ENCODE peak calls at places on chromosomes 5 and 9, in nine cellular contexts. One of them, this sample, is unnamed.

GRCh38 chr9:30932226-30932625 is 1452.2 kb upstream of the ACO1 start:
- DNase-seq in HepG2: no peak
- DNase-seq in breast epithelium: peak; percentile 44
- DNase-seq in HCT116: peak; percentile 0
- DNase-seq in SK-N-MC: no peak
- DNase-seq in suprapubic skin: no peak
- DNase-seq in prostate gland: no peak
- DNase-seq in GM12891: no peak
- DNase-seq in stomach: no peak
- DNase-seq in this sample: no peak

GRCh38 chr5:163509288-163510040 is 4.0 kb downstream of the MAT2B start:
- DNase-seq in GM12891: no peak
- DNase-seq in HepG2: peak; percentile 75
- DNase-seq in SK-N-MC: no peak
- DNase-seq in breast epithelium: no peak
- DNase-seq in HCT116: no peak
- DNase-seq in stomach: peak; percentile 31
- DNase-seq in prostate gland: peak; percentile 38
- DNase-seq in suprapubic skin: no peak
- DNase-seq in this sample: no peak

GRCh38 chr9:114613087-114613486 is 2.0 kb downstream of the TMEM268 start:
- DNase-seq in SK-N-MC: no peak
- DNase-seq in breast epithelium: no peak
- DNase-seq in prostate gland: peak; percentile 29
- DNase-seq in suprapubic skin: no peak
- DNase-seq in stomach: no peak
- DNase-seq in HepG2: no peak
- DNase-seq in HCT116: no peak
- DNase-seq in GM12891: no peak
- DNase-seq in this sample: no peak

GRCh38 chr5:174829511-174829864 is 105.1 kb downstream of the MSX2 start:
- DNase-seq in breast epithelium: no peak
- DNase-seq in prostate gland: no peak
- DNase-seq in HCT116: no peak
- DNase-seq in HepG2: no peak
- DNase-seq in SK-N-MC: no peak
- DNase-seq in GM12891: no peak
- DNase-seq in suprapubic skin: no peak
- DNase-seq in stomach: no peak
- DNase-seq in this sample: no peak

GRCh38 chr9:130246126-130246525 is 19.4 kb upstream of the HMCN2 start:
- DNase-seq in HepG2: no peak
- DNase-seq in prostate gland: no peak
- DNase-seq in breast epithelium: no peak
- DNase-seq in GM12891: no peak
- DNase-seq in suprapubic skin: peak; percentile 22
- DNase-seq in stomach: no peak
- DNase-seq in HCT116: no peak
- DNase-seq in SK-N-MC: no peak
- DNase-seq in this sample: no peak

GRCh38 chr5:160260881-160261815 is 31.8 kb downstream of the FABP6 start:
- DNase-seq in suprapubic skin: no peak
- DNase-seq in breast epithelium: no peak
- DNase-seq in HCT116: no peak
- DNase-seq in HepG2: peak; percentile 50
- DNase-seq in stomach: peak; percentile 74
- DNase-seq in GM12891: no peak
- DNase-seq in prostate gland: no peak
- DNase-seq in SK-N-MC: no peak
- DNase-seq in this sample: no peak

GRCh38 chr5:100827481-100827889 is 75.6 kb downstream of the ST8SIA4 start:
- DNase-seq in HCT116: no peak
- DNase-seq in breast epithelium: no peak
- DNase-seq in HepG2: no peak
- DNase-seq in stomach: no peak
- DNase-seq in prostate gland: no peak
- DNase-seq in SK-N-MC: no peak
- DNase-seq in GM12891: no peak
- DNase-seq in suprapubic skin: no peak
- DNase-seq in this sample: no peak

GRCh38 chr5:10366310-10367297 is 13.1 kb downstream of the MARCHF6 start:
- DNase-seq in GM12891: no peak
- DNase-seq in breast epithelium: no peak
- DNase-seq in stomach: peak; percentile 61
- DNase-seq in SK-N-MC: no peak
- DNase-seq in suprapubic skin: no peak
- DNase-seq in prostate gland: peak; percentile 67
- DNase-seq in HCT116: no peak
- DNase-seq in HepG2: no peak
- DNase-seq in this sample: no peak

GRCh38 chr9:132147839-132148238 is 14.0 kb upstream of the NTNG2 start:
- DNase-seq in breast epithelium: no peak
- DNase-seq in SK-N-MC: no peak
- DNase-seq in suprapubic skin: no peak
- DNase-seq in prostate gland: no peak
- DNase-seq in GM12891: no peak
- DNase-seq in HCT116: no peak
- DNase-seq in stomach: no peak
- DNase-seq in HepG2: no peak
- DNase-seq in this sample: no peak

GRCh38 chr9:116984111-116984510 is 297.0 kb downstream of the TRIM32 start:
- DNase-seq in HepG2: no peak
- DNase-seq in suprapubic skin: no peak
- DNase-seq in stomach: no peak
- DNase-seq in breast epithelium: no peak
- DNase-seq in prostate gland: no peak
- DNase-seq in GM12891: no peak
- DNase-seq in HCT116: no peak
- DNase-seq in SK-N-MC: no peak
- DNase-seq in this sample: no peak

GRCh38 chr5:143796110-143796509 is 15.9 kb upstream of the HMHB1 start:
- DNase-seq in suprapubic skin: no peak
- DNase-seq in HepG2: no peak
- DNase-seq in stomach: no peak
- DNase-seq in GM12891: no peak
- DNase-seq in SK-N-MC: no peak
- DNase-seq in breast epithelium: no peak
- DNase-seq in HCT116: no peak
- DNase-seq in prostate gland: no peak
- DNase-seq in this sample: no peak

GRCh38 chr5:142717582-142718215 is 31.8 kb upstream of the FGF1 start:
- DNase-seq in HepG2: peak; percentile 52
- DNase-seq in prostate gland: peak; percentile 21
- DNase-seq in SK-N-MC: no peak
- DNase-seq in suprapubic skin: no peak
- DNase-seq in breast epithelium: no peak
- DNase-seq in GM12891: no peak
- DNase-seq in HCT116: no peak
- DNase-seq in stomach: no peak
- DNase-seq in this sample: no peak

GRCh38 chr9:79233542-79233941 is 338.2 kb upstream of the TLE4 start:
- DNase-seq in breast epithelium: no peak
- DNase-seq in HCT116: peak; percentile 22
- DNase-seq in GM12891: peak; percentile 8
- DNase-seq in prostate gland: peak; percentile 15
- DNase-seq in suprapubic skin: no peak
- DNase-seq in stomach: no peak
- DNase-seq in HepG2: peak; percentile 33
- DNase-seq in SK-N-MC: no peak
- DNase-seq in this sample: no peak

GRCh38 chr5:143649869-143650268 is 162.1 kb upstream of the HMHB1 start:
- DNase-seq in GM12891: no peak
- DNase-seq in HepG2: no peak
- DNase-seq in SK-N-MC: no peak
- DNase-seq in suprapubic skin: no peak
- DNase-seq in stomach: no peak
- DNase-seq in breast epithelium: no peak
- DNase-seq in HCT116: no peak
- DNase-seq in prostate gland: no peak
- DNase-seq in this sample: no peak

GRCh38 chr5:135651156-135651555 is 72.4 kb upstream of the CXCL14 start:
- DNase-seq in prostate gland: no peak
- DNase-seq in suprapubic skin: no peak
- DNase-seq in breast epithelium: no peak
- DNase-seq in SK-N-MC: no peak
- DNase-seq in stomach: no peak
- DNase-seq in GM12891: no peak
- DNase-seq in HCT116: peak; percentile 10
- DNase-seq in HepG2: no peak
- DNase-seq in this sample: no peak

GRCh38 chr9:119368179-119368578 is 1.1 kb downstream of the BRINP1 start:
- DNase-seq in stomach: no peak
- DNase-seq in prostate gland: no peak
- DNase-seq in HepG2: no peak
- DNase-seq in suprapubic skin: no peak
- DNase-seq in SK-N-MC: no peak
- DNase-seq in HCT116: no peak
- DNase-seq in GM12891: no peak
- DNase-seq in breast epithelium: no peak
- DNase-seq in this sample: no peak

GRCh38 chr9:14107495-14107894 is 206.4 kb downstream of the NFIB start:
- DNase-seq in GM12891: no peak
- DNase-seq in suprapubic skin: no peak
- DNase-seq in prostate gland: no peak
- DNase-seq in breast epithelium: no peak
- DNase-seq in SK-N-MC: no peak
- DNase-seq in HepG2: no peak
- DNase-seq in stomach: no peak
- DNase-seq in HCT116: no peak
- DNase-seq in this sample: no peak

GRCh38 chr9:31135567-31135966 is 1248.9 kb upstream of the ACO1 start:
- DNase-seq in prostate gland: no peak
- DNase-seq in GM12891: no peak
- DNase-seq in SK-N-MC: no peak
- DNase-seq in stomach: no peak
- DNase-seq in HCT116: no peak
- DNase-seq in HepG2: no peak
- DNase-seq in suprapubic skin: no peak
- DNase-seq in breast epithelium: no peak
- DNase-seq in this sample: no peak

GRCh38 chr5:143016777-143017374 is 246.7 kb downstream of the ARHGAP26 start:
- DNase-seq in GM12891: no peak
- DNase-seq in SK-N-MC: peak; percentile 59
- DNase-seq in HepG2: no peak
- DNase-seq in prostate gland: peak; percentile 39
- DNase-seq in suprapubic skin: no peak
- DNase-seq in breast epithelium: no peak
- DNase-seq in stomach: no peak
- DNase-seq in HCT116: no peak
- DNase-seq in this sample: no peak

GRCh38 chr5:158409507-158409906 is 550.6 kb upstream of the CLINT1 start:
- DNase-seq in HepG2: no peak
- DNase-seq in stomach: no peak
- DNase-seq in SK-N-MC: no peak
- DNase-seq in HCT116: no peak
- DNase-seq in GM12891: no peak
- DNase-seq in suprapubic skin: no peak
- DNase-seq in prostate gland: no peak
- DNase-seq in breast epithelium: no peak
- DNase-seq in this sample: no peak

DNA sequence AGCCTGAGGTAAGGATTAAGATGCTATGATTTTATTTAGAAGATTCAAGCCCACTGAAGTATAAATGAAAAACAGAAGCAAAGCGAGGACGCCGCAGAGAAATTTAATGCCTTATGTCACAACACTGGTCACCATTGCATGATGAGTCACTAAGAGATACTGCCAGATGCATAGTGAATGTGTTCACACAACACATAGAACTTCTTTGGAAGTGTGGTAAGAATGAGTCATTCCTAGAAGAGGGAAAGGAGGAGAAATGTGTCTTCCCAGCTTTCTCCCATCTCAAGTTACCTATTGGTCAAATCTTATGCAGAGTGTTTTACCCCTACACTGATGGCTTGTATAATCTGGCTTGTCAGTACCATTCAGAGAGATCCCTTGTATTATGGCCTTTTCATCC is 465.3 kb upstream of the ARRDC3 start:
- DNase-seq in breast epithelium: no peak
- DNase-seq in GM12891: no peak
- DNase-seq in SK-N-MC: no peak
- DNase-seq in HepG2: peak; percentile 2
- DNase-seq in stomach: no peak
- DNase-seq in HCT116: peak; percentile 81
- DNase-seq in suprapubic skin: no peak
- DNase-seq in prostate gland: no peak
- DNase-seq in this sample: no peak
- TF ChIP-seq POLR2AphosphoS5 in breast epithelium: no peak
- TF ChIP-seq POLR2AphosphoS5 in GM12891: no peak
- TF ChIP-seq POLR2AphosphoS5 in SK-N-MC: no peak
- TF ChIP-seq POLR2AphosphoS5 in HepG2: no peak
- TF ChIP-seq POLR2AphosphoS5 in stomach: no peak
- TF ChIP-seq POLR2AphosphoS5 in HCT116: peak; percentile 45
- TF ChIP-seq POLR2AphosphoS5 in suprapubic skin: no peak
- TF ChIP-seq POLR2AphosphoS5 in prostate gland: no peak
- TF ChIP-seq POLR2AphosphoS5 in this sample: no peak

DNA sequence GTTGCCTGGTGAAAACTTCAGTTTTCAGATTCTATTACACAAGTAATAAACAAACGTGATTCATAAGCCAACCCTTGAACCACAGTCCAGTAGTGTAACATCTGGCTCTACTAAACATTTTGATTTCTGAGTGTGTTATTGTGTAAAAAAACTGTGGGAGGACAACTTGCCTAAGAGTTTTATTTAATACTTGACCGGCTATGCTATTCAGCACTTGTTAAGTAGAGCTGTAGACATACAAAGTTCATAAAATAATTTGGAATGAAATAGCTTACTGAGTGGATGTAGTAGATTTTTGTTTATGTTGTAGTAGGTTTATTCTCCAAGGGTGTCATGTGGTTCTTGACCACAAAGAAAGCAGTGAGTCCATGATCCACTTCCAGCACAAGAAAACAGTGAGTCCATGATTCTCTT is 17.4 kb downstream of the LVRN start:
- DNase-seq in breast epithelium: no peak
- DNase-seq in HCT116: no peak
- DNase-seq in prostate gland: no peak
- DNase-seq in HepG2: no peak
- DNase-seq in stomach: no peak
- DNase-seq in GM12891: no peak
- DNase-seq in SK-N-MC: no peak
- DNase-seq in suprapubic skin: no peak
- DNase-seq in this sample: no peak
- TF ChIP-seq POLR2AphosphoS5 in breast epithelium: no peak
- TF ChIP-seq POLR2AphosphoS5 in HCT116: no peak
- TF ChIP-seq POLR2AphosphoS5 in prostate gland: no peak
- TF ChIP-seq POLR2AphosphoS5 in HepG2: no peak
- TF ChIP-seq POLR2AphosphoS5 in stomach: no peak
- TF ChIP-seq POLR2AphosphoS5 in GM12891: no peak
- TF ChIP-seq POLR2AphosphoS5 in SK-N-MC: no peak
- TF ChIP-seq POLR2AphosphoS5 in suprapubic skin: peak; percentile 21
- TF ChIP-seq POLR2AphosphoS5 in this sample: no peak

GRCh38 chr9:120852240-120853018 is 9.7 kb upstream of the PSMD5 start:
- DNase-seq in GM12891: no peak
- DNase-seq in HepG2: no peak
- DNase-seq in SK-N-MC: no peak
- DNase-seq in HCT116: no peak
- DNase-seq in suprapubic skin: no peak
- DNase-seq in breast epithelium: no peak
- DNase-seq in stomach: no peak
- DNase-seq in prostate gland: no peak
- DNase-seq in this sample: no peak
- TF ChIP-seq POLR2AphosphoS5 in GM12891: no peak
- TF ChIP-seq POLR2AphosphoS5 in HepG2: no peak
- TF ChIP-seq POLR2AphosphoS5 in SK-N-MC: no peak
- TF ChIP-seq POLR2AphosphoS5 in HCT116: no peak
- TF ChIP-seq POLR2AphosphoS5 in suprapubic skin: no peak
- TF ChIP-seq POLR2AphosphoS5 in breast epithelium: no peak
- TF ChIP-seq POLR2AphosphoS5 in stomach: no peak
- TF ChIP-seq POLR2AphosphoS5 in prostate gland: no peak
- TF ChIP-seq POLR2AphosphoS5 in this sample: peak; percentile 46

GRCh38 chr9:87122947-87123685 is 175.8 kb upstream of the GAS1 start:
- DNase-seq in breast epithelium: no peak
- DNase-seq in suprapubic skin: no peak
- DNase-seq in HepG2: no peak
- DNase-seq in prostate gland: no peak
- DNase-seq in GM12891: no peak
- DNase-seq in SK-N-MC: no peak
- DNase-seq in HCT116: no peak
- DNase-seq in stomach: no peak
- DNase-seq in this sample: no peak
- TF ChIP-seq POLR2AphosphoS5 in breast epithelium: no peak
- TF ChIP-seq POLR2AphosphoS5 in suprapubic skin: no peak
- TF ChIP-seq POLR2AphosphoS5 in HepG2: no peak
- TF ChIP-seq POLR2AphosphoS5 in prostate gland: no peak
- TF ChIP-seq POLR2AphosphoS5 in GM12891: no peak
- TF ChIP-seq POLR2AphosphoS5 in SK-N-MC: no peak
- TF ChIP-seq POLR2AphosphoS5 in HCT116: no peak
- TF ChIP-seq POLR2AphosphoS5 in stomach: no peak
- TF ChIP-seq POLR2AphosphoS5 in this sample: no peak

This sample was measured in GM12892.